ENCODE peak calls at places on chromosomes 12 and 14, in six cellular contexts. X, U, V, H, F and K are unnamed samples.

GRCh38 chr12:57614178-57614947 is 3.1 kb downstream of the ARHGEF25 start:
- DNase-seq in H (peak; percentile 90), X (peak; percentile 88), U (peak; percentile 38), F (peak; percentile 56), V (peak; percentile 36), K (peak; percentile 84)

GRCh38 chr14:106694638-106695393 is 1168.4 kb downstream of the TMEM121 start:
- DNase-seq in F (peak; percentile 81), H (peak; percentile 59), X (peak; percentile 59), V (peak; percentile 46), U (peak; percentile 41), K (peak; percentile 58)

GRCh38 chr12:120886194-120887018 is 17.8 kb downstream of the SPPL3 start:
- DNase-seq in F (no peak), V (no peak), U (no peak), X (no peak), H (peak; percentile 38), K (peak; percentile 43)

GRCh38 chr12:27733052-27733656 is 22.5 kb downstream of the MRPS35 start:
- DNase-seq in X (peak; percentile 41), F (peak; percentile 69), H (peak; percentile 40), U (peak; percentile 55), V (no peak), K (peak; percentile 39)

GRCh38 chr14:85587152-85587697 is 57.3 kb downstream of the FLRT2 start:
- DNase-seq in F (peak; percentile 73), U (peak; percentile 70), X (no peak), H (no peak), V (no peak), K (no peak)

GRCh38 chr12:12606793-12607589 is 4.7 kb upstream of the CREBL2 start:
- DNase-seq in X (peak; percentile 60), U (peak; percentile 83), H (peak; percentile 56), F (no peak), V (no peak), K (peak; percentile 49)

GRCh38 chr12:9741726-9742125 is 8.8 kb upstream of the CLECL1 start:
- DNase-seq in H (peak; percentile 72), X (peak; percentile 48), U (no peak), V (no peak), F (peak; percentile 49), K (peak; percentile 54)

GRCh38 chr14:36515105-36515593 is 4.9 kb downstream of the NKX2-1 start:
- DNase-seq in X (peak; percentile 16), F (no peak), U (no peak), V (no peak), H (no peak), K (peak; percentile 6)

GRCh38 chr12:94026566-94026965 is 121.8 kb upstream of the PLXNC1 start:
- DNase-seq in U (no peak), F (no peak), V (no peak), X (no peak), H (no peak), K (no peak)

GRCh38 chr12:64532734-64533351 is 77.5 kb upstream of the RASSF3 start:
- DNase-seq in F (no peak), X (no peak), U (no peak), V (no peak), H (no peak), K (no peak)

GRCh38 chr14:60195179-60195810 is 30.1 kb upstream of the DHRS7 start:
- DNase-seq in H (no peak), V (no peak), U (no peak), F (peak; percentile 16), X (no peak), K (no peak)

GRCh38 chr14:67704484-67705089 is 2.9 kb downstream of the RDH12 start:
- DNase-seq in F (peak; percentile 77), V (no peak), H (peak; percentile 69), X (peak; percentile 70), U (peak; percentile 74), K (peak; percentile 67)

GRCh38 chr14:37129047-37129446 is 43.4 kb downstream of the SLC25A21 start:
- DNase-seq in H (no peak), V (no peak), X (no peak), U (no peak), F (no peak), K (no peak)

GRCh38 chr12:19440916-19441315 is 1.6 kb downstream of the AEBP2 start:
- DNase-seq in F (no peak), H (no peak), U (no peak), X (no peak), V (no peak), K (no peak)

GRCh38 chr14:58744951-58745350 is 107.2 kb downstream of the DACT1 start:
- DNase-seq in X (no peak), V (no peak), H (no peak), F (no peak), U (no peak), K (no peak)

GRCh38 chr14:64053694-64054669 is 201.2 kb downstream of the SYNE2 start:
- DNase-seq in H (no peak), F (peak; percentile 14), U (peak; percentile 76), X (no peak), V (no peak), K (no peak)

GRCh38 chr14:22668863-22669262 is 24.7 kb upstream of the OR6J1 start:
- DNase-seq in U (no peak), X (no peak), V (no peak), F (no peak), H (no peak), K (no peak)

GRCh38 chr14:32332415-32333116 is 3.5 kb downstream of the AKAP6 start:
- DNase-seq in F (no peak), H (no peak), V (no peak), U (peak; percentile 79), X (no peak), K (no peak)

GRCh38 chr12:108629824-108630476 is 3.7 kb downstream of the SELPLG start:
- DNase-seq in U (peak; percentile 93), V (no peak), H (no peak), X (no peak), F (peak; percentile 70), K (no peak)

GRCh38 chr12:29734748-29735147 is 49.0 kb downstream of the TMTC1 start:
- DNase-seq in X (no peak), H (no peak), F (no peak), U (no peak), V (no peak), K (no peak)

GRCh38 chr12:131065279-131065678 is 111.6 kb downstream of the ADGRD1 start:
- DNase-seq in X (no peak), F (no peak), V (peak; percentile 9), U (no peak), H (no peak), K (no peak)

GRCh38 chr12:22321620-22322019 is 12.9 kb downstream of the ST8SIA1 start:
- DNase-seq in U (peak; percentile 44), X (no peak), V (no peak), H (no peak), F (peak; percentile 92), K (no peak)

GRCh38 chr12:21526721-21527345 is 737 bp downstream of the SPX start:
- DNase-seq in H (no peak), V (no peak), X (no peak), U (no peak), F (no peak), K (peak; percentile 14)

GRCh38 chr12:116539361-116539771 is 19.8 kb upstream of the MAP1LC3B2 start:
- DNase-seq in F (no peak), H (no peak), X (no peak), U (peak; percentile 66), V (no peak), K (no peak)

GRCh38 chr12:848519-849191 is 96.3 kb downstream of the WNK1 start:
- DNase-seq in V (no peak), H (peak; percentile 14), X (peak; percentile 47), F (no peak), U (peak; percentile 21), K (peak; percentile 42)

GRCh38 chr12:15932975-15933374 is 21.8 kb downstream of the DERA start:
- DNase-seq in V (no peak), H (no peak), X (no peak), F (no peak), U (no peak), K (no peak)

GRCh38 chr12:106192659-106193403 is 54.1 kb upstream of the NUAK1 start:
- DNase-seq in V (no peak), F (no peak), H (no peak), X (no peak), U (no peak), K (no peak)
- TF ChIP-seq CTCF in V (no peak), F (no peak), H (no peak), X (no peak), U (no peak), K (no peak)

GRCh38 chr12:92735131-92735721 is 32.4 kb downstream of the PLEKHG7 start:
- DNase-seq in V (no peak), X (no peak), U (peak; percentile 64), F (peak; percentile 65), H (no peak), K (no peak)
- TF ChIP-seq CTCF in V (no peak), X (no peak), U (peak; percentile 25), F (peak; percentile 13), H (no peak), K (no peak)

DNA sequence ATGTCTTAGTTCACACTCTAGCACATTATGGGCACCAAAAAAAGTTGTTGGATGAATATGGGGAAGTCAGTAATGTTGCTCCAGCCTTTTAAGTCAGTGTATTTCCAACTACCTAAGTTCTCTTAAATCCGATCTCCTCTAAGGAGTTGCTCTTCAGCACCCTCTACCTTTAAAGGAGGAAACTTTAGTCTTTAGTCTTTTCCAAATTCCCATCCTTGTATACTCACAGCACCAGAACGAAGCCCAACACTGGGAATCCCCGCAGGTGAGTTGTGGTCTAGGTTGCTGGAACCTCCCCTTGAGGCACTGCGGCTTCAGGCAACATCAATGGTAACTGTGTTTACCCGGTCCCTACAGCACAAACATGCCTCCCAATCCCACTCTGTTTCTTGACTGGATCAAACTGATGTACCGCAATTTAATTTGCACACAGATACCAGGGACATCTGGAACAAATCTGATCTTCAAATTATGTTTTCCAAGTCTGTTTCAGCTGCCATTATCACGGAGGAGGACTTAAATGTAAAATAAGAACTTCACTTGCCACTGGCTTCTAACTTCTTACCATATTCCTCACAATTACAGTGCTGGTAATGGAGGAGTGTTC is 179.0 kb downstream of the FOXN3 start:
- DNase-seq in X (no peak), V (no peak), H (no peak), U (peak; percentile 26), F (peak; percentile 20), K (no peak)
- TF ChIP-seq CTCF in X (no peak), V (no peak), H (no peak), U (peak; percentile 52), F (peak; percentile 6), K (no peak)

DNA sequence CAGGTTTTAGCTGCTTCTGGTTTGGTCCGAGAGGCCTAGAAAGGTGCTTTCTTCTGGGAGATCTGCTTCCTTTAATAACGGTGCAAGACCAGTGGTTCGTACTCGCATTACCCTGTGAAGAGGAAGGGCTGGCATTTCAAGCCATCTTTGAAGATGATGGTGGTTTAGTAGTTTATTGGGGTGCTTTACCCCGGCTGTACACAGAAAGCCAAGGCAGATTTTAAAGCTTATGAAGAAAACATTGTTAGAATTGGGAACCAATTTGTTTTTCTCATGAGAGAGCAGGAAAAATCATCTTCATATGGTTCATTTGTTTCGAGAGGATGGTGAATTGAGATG is 3.6 kb downstream of the CCND2 start:
- DNase-seq in U (no peak), H (no peak), V (no peak), F (no peak), X (no peak), K (no peak)
- TF ChIP-seq CTCF in U (no peak), H (no peak), V (peak; percentile 3), F (no peak), X (no peak), K (no peak)

GRCh38 chr12:127363392-127363791 is 903.6 kb upstream of the TMEM132C start:
- DNase-seq in H (no peak), V (no peak), X (no peak), U (peak; percentile 24), F (peak; percentile 45), K (no peak)
- TF ChIP-seq CTCF in H (no peak), V (no peak), X (no peak), U (peak; percentile 27), F (peak; percentile 59), K (no peak)

GRCh38 chr12:119036878-119037493 is 55.6 kb downstream of the SRRM4 start:
- DNase-seq in V (no peak), X (peak; percentile 54), H (peak; percentile 43), U (no peak), F (peak; percentile 48), K (peak; percentile 59)
- TF ChIP-seq CTCF in V (no peak), X (peak; percentile 50), H (peak; percentile 59), U (no peak), F (peak; percentile 77), K (peak; percentile 52)